ENCODE peak calls at places on chromosomes 3 and 15, in seven cellular contexts. Z is uterus, L is HL-60, E is lung, W is sigmoid colon, N is BJ, F is PC-3. P is an unnamed sample.
A peak's percentile ranks its signal among the peaks of the same experiment; 100 is the strongest.

GRCh38 chr3:46578973-46579755 is 13.1 kb upstream of the LRRC2 start:
- DNase-seq in Z (no peak), L (no peak), E (no peak), W (no peak), N (no peak), F (no peak), P (no peak)

GRCh38 chr3:80533553-80533952 is 765.8 kb upstream of the ROBO1 start:
- DNase-seq in Z (no peak), L (no peak), E (no peak), W (no peak), N (no peak), F (peak; percentile 46), P (no peak)

GRCh38 chr3:57583544-57583943 is 13.6 kb downstream of the ARF4 start:
- DNase-seq in Z (no peak), L (no peak), E (no peak), W (no peak), N (no peak), F (peak; percentile 55), P (no peak)

GRCh38 chr3:127682576-127682975 is 9.8 kb downstream of the ABTB1 start:
- DNase-seq in Z (peak; percentile 6), L (no peak), E (no peak), W (peak; percentile 47), N (no peak), F (no peak), P (no peak)

GRCh38 chr15:73983211-73983727 is 8.8 kb downstream of the STOML1 start:
- DNase-seq in Z (peak; percentile 63), L (no peak), E (peak; percentile 61), W (peak; percentile 90), N (no peak), F (peak; percentile 92), P (no peak)

GRCh38 chr3:48425281-48425812 is 4.5 kb downstream of the PLXNB1 start:
- DNase-seq in Z (peak; percentile 65), L (no peak), E (no peak), W (peak; percentile 77), N (no peak), F (no peak), P (no peak)

GRCh38 chr3:38580450-38581382 is 68.8 kb downstream of the SCN5A start:
- DNase-seq in Z (no peak), L (no peak), E (no peak), W (no peak), N (no peak), F (no peak), P (no peak)

GRCh38 chr3:32340039-32340438 is 51.6 kb upstream of the CMTM7 start:
- DNase-seq in Z (no peak), L (no peak), E (no peak), W (no peak), N (no peak), F (peak; percentile 74), P (peak; percentile 52)

GRCh38 chr3:171966533-171967136 is 72.7 kb upstream of the FNDC3B start:
- DNase-seq in Z (no peak), L (no peak), E (no peak), W (no peak), N (no peak), F (no peak), P (no peak)

GRCh38 chr15:85374831-85375230 is 5.6 kb upstream of the AKAP13 start:
- DNase-seq in Z (no peak), L (no peak), E (no peak), W (no peak), N (no peak), F (no peak), P (no peak)

GRCh38 chr3:56291953-56292352 is 176.3 kb downstream of the ERC2 start:
- DNase-seq in Z (no peak), L (no peak), E (no peak), W (no peak), N (no peak), F (no peak), P (no peak)

GRCh38 chr15:31478781-31479221 is 152.2 kb downstream of the KLF13 start:
- DNase-seq in Z (peak; percentile 9), L (no peak), E (no peak), W (peak; percentile 63), N (no peak), F (no peak), P (no peak)

GRCh38 chr15:82726816-82727215 is 17.1 kb upstream of the AP3B2 start:
- DNase-seq in Z (no peak), L (no peak), E (no peak), W (no peak), N (no peak), F (no peak), P (no peak)

GRCh38 chr3:64686446-64686908 is 1.3 kb downstream of the ADAMTS9 start:
- DNase-seq in Z (no peak), L (no peak), E (peak; percentile 56), W (no peak), N (no peak), F (peak; percentile 2), P (no peak)

GRCh38 chr3:169345662-169346331 is 317.7 kb downstream of the MECOM start:
- DNase-seq in Z (no peak), L (no peak), E (no peak), W (no peak), N (no peak), F (no peak), P (no peak)

GRCh38 chr15:70474682-70475438 is 288.5 kb downstream of the UACA start:
- DNase-seq in Z (peak; percentile 44), L (no peak), E (peak; percentile 82), W (peak; percentile 83), N (no peak), F (peak; percentile 94), P (peak; percentile 22)

GRCh38 chr15:65245096-65245849 is 34.0 kb upstream of the CILP start:
- DNase-seq in Z (peak; percentile 88), L (no peak), E (no peak), W (peak; percentile 93), N (no peak), F (no peak), P (no peak)

GRCh38 chr3:123986427-123986826 is 5.5 kb downstream of the ROPN1 start:
- DNase-seq in Z (no peak), L (no peak), E (no peak), W (no peak), N (no peak), F (no peak), P (no peak)
- H3K27me3 ChIP-seq in Z (no peaks in the 10 kb centered on the region), L (peaks cover 23% of the 10 kb centered on the region), E (peaks cover 3% of the 10 kb centered on the region), W (no peaks in the 10 kb centered on the region), N (peaks cover 11% of the 10 kb centered on the region), F (peaks cover 73% of the 10 kb centered on the region), P (peaks cover 8% of the 10 kb centered on the region)

GRCh38 chr3:120170223-120170622 is 76.0 kb upstream of the GSK3B start:
- DNase-seq in Z (no peak), L (no peak), E (no peak), W (no peak), N (peak; percentile 58), F (peak; percentile 98), P (no peak)

GRCh38 chr3:120169407-120169806 is 75.2 kb upstream of the GSK3B start:
- DNase-seq in Z (no peak), L (no peak), E (no peak), W (no peak), N (no peak), F (no peak), P (no peak)

GRCh38 chr3:120168611-120169010 is 74.4 kb upstream of the GSK3B start:
- DNase-seq in Z (no peak), L (no peak), E (no peak), W (no peak), N (no peak), F (no peak), P (no peak)

GRCh38 chr3:120168038-120168437 is 73.8 kb upstream of the GSK3B start:
- DNase-seq in Z (no peak), L (no peak), E (no peak), W (no peak), N (no peak), F (no peak), P (no peak)

DNA sequence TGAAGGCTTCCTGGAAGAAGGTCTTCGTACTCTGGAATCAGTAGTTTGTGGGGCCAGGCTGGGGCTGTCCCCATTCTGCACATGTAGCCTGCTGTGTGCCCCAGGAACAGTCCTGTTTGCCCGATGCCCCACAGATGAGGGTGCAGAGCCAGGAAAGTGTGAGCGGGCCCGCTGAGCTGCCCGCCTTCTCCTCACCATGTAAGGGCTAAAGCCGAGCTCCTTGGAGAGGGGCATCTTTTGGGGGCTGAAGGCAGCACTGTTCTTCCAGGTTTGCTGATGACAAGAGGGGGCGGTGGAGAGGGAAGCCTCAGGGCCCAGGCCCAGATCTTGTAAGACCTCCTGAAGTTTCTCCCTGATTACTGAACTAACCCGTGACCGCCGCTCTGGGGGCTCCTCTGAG is 73.2 kb upstream of the GSK3B start:
- DNase-seq in Z (no peak), L (no peak), E (no peak), W (no peak), N (no peak), F (no peak), P (no peak)
- H3K27me3 ChIP-seq in Z (no peaks in the 10 kb centered on the region), L (no peaks in the 10 kb centered on the region), E (no peaks in the 10 kb centered on the region), W (no peaks in the 10 kb centered on the region), N (no peaks in the 10 kb centered on the region), F (no peaks in the 10 kb centered on the region), P (no peaks in the 10 kb centered on the region)

GRCh38 chr3:128950223-128950938 is 43.5 kb downstream of the CFAP92 start:
- DNase-seq in Z (no peak), L (no peak), E (no peak), W (no peak), N (no peak), F (peak; percentile 12), P (peak; percentile 12)

GRCh38 chr3:128946411-128946810 is 47.5 kb downstream of the CFAP92 start:
- DNase-seq in Z (no peak), L (no peak), E (no peak), W (no peak), N (no peak), F (no peak), P (no peak)

GRCh38 chr3:128945878-128946175 is 48.0 kb downstream of the CFAP92 start:
- DNase-seq in Z (no peak), L (no peak), E (no peak), W (no peak), N (no peak), F (no peak), P (no peak)

GRCh38 chr3:128945041-128945877 is 48.6 kb downstream of the CFAP92 start:
- DNase-seq in Z (no peak), L (no peak), E (no peak), W (no peak), N (no peak), F (no peak), P (no peak)

DNA sequence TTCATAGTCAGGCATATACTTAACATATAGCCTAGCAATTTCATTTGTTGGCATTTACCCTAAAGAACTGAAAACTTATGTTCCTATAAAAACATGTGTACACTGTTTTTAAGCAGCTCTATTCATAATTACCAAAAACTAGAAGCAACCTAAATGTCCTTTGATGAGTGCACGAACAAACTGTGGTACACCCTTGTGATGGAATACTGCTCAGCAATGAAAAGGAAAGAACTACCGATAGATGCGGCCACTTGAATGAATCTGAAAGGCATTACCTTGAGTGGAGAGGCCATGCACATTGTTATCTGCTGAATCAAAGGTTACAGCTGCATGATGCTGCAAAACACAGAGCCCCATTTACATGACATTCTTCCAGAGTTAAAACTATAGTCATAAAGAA is 44.7 kb downstream of the CFAP92 start:
- DNase-seq in Z (no peak), L (no peak), E (no peak), W (no peak), N (no peak), F (no peak), P (no peak)
- H3K27me3 ChIP-seq in Z (no peaks in the 10 kb centered on the region), L (no peaks in the 10 kb centered on the region), E (no peaks in the 10 kb centered on the region), W (no peaks in the 10 kb centered on the region), N (no peaks in the 10 kb centered on the region), F (no peaks in the 10 kb centered on the region), P (no peaks in the 10 kb centered on the region)

DNA sequence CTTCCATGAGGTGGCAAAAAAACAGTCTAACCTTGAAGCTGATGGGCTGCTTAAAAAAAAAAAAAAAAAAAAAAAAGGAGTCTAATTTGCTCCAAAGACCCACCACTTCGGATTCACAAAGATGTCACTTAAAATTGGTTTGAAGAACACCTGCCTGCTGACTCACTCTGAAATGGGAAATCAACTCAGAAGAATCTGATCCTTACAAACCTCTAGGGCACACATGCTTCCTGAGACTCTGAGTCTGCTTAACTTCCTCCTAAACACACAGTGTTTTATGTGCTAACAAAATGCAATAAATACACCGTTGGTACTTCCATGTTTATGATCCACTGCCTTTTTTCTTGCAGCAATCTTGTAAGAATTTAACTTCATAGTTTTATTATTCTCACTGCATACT is 72.9 kb upstream of the FRMD4B start:
- DNase-seq in Z (no peak), L (no peak), E (no peak), W (no peak), N (no peak), F (peak; percentile 48), P (no peak)
- H3K27me3 ChIP-seq in Z (no peaks in the 10 kb centered on the region), L (no peaks in the 10 kb centered on the region), E (no peaks in the 10 kb centered on the region), W (no peaks in the 10 kb centered on the region), N (peaks cover 2% of the 10 kb centered on the region), F (no peaks in the 10 kb centered on the region), P (no peaks in the 10 kb centered on the region)

P was measured in CD4-positive, alpha-beta memory T cell.